ENCODE peak calls at places on chromosome 2, in six cellular contexts. G is stimulated activated CD4-positive, alpha-beta T cell treated with anti-CD3 and anti-CD28 coated beads, TNF-alpha, amount 100 ng/mL, for 4 hours; T is activated effector memory CD4-positive, alpha-beta T cell treated with anti-CD3 and anti-CD28 coated beads, Interleukin-2, amount 50 U/mL, for 16 hours; Z is fibroblast of lung; E is T1000; R is activated CD8-positive, alpha-beta T cell treated with anti-CD3 and anti-CD28 coated beads for 36 hours. A is an unnamed sample.

GRCh38 chr2:218400930-218401833 is 1.5 kb downstream of the CTDSP1 start:
- DNase-seq in G (no peak), R (peak; percentile 11), T (no peak), Z (no peak), E (no peak), A (peak; percentile 39)

GRCh38 chr2:102841107-102841840 is 79.4 kb downstream of the TMEM182 start:
- DNase-seq in T (no peak), E (peak; percentile 18), R (peak; percentile 42), Z (peak; percentile 39), G (no peak), A (peak; percentile 70)

GRCh38 chr2:143581989-143582719 is 452.9 kb downstream of the ARHGAP15 start:
- DNase-seq in T (no peak), E (no peak), G (no peak), Z (no peak), R (no peak), A (peak; percentile 38)

GRCh38 chr2:235793163-235793752 is 299.4 kb downstream of the AGAP1 start:
- DNase-seq in R (peak; percentile 17), E (no peak), G (no peak), T (no peak), Z (peak; percentile 12), A (peak; percentile 20)

GRCh38 chr2:150165988-150166965 is 321.2 kb downstream of the RND3 start:
- DNase-seq in G (no peak), Z (peak; percentile 85), E (peak; percentile 9), R (no peak), T (no peak), A (peak; percentile 51)

GRCh38 chr2:147628971-147629421 is 215.8 kb upstream of the ACVR2A start:
- DNase-seq in E (no peak), G (no peak), Z (peak; percentile 46), R (no peak), T (no peak), A (peak; percentile 23)

GRCh38 chr2:182088681-182089333 is 103.2 kb downstream of the PPP1R1C start:
- DNase-seq in G (no peak), T (no peak), R (no peak), E (no peak), Z (no peak), A (peak; percentile 49)

GRCh38 chr2:61922714-61923113 is 17.2 kb downstream of the COMMD1 start:
- DNase-seq in Z (no peak), E (no peak), R (no peak), T (no peak), G (no peak), A (no peak)

GRCh38 chr2:53210538-53210937 is 557.1 kb upstream of the CHAC2 start:
- DNase-seq in G (no peak), E (no peak), T (no peak), Z (no peak), R (no peak), A (no peak)

GRCh38 chr2:45184606-45185005 is 175.4 kb upstream of the SIX2 start:
- DNase-seq in T (no peak), R (no peak), G (no peak), Z (peak; percentile 87), E (peak; percentile 43), A (peak; percentile 66)